ENCODE peak calls at places on chromosomes 7 and 10, in nine cellular contexts. C is kidney tubule cell; X is skeletal muscle cell; Z is activated CD4-positive, alpha-beta T cell treated with anti-CD3 and anti-CD28 coated beads, Interleukin-2, amount 50 U/mL, for 24 hours; Y is stimulated activated CD8-positive, alpha-beta memory T cell treated with anti-CD3 and anti-CD28 coated beads, Interleukin-4, amount 100 ng/mL, for 1 hour; D is RPMI7951; Q is sigmoid colon; K is coronary artery; H is posterior cingulate gyrus. I is an unnamed sample.
A peak's percentile ranks its signal among the peaks of the same experiment; 100 is the strongest.

GRCh38 chr10:132884041-132884440 is 58.3 kb downstream of the CFAP46 start:
- DNase-seq in C (no peak), X (no peak), Z (no peak), Y (no peak), D (no peak), Q (peak; percentile 44), K (no peak), H (no peak), I (no peak)

GRCh38 chr10:70584941-70585544 is 17.5 kb downstream of the PRF1 start:
- DNase-seq in C (no peak), X (no peak), Z (no peak), Y (no peak), D (no peak), Q (peak; percentile 60), K (no peak), H (no peak), I (no peak)

GRCh38 chr10:16950686-16951681 is 133.8 kb upstream of the RSU1 start:
- DNase-seq in C (peak; percentile 58), X (no peak), Z (no peak), Y (no peak), D (peak; percentile 88), Q (no peak), K (no peak), H (peak; percentile 11), I (no peak)

GRCh38 chr10:128571745-128572144 is 445.5 kb upstream of the MKI67 start:
- DNase-seq in C (no peak), X (no peak), Z (no peak), Y (no peak), D (no peak), Q (no peak), K (no peak), H (no peak), I (no peak)

GRCh38 chr10:988667-989545 is 672 bp downstream of the GTPBP4 start:
- DNase-seq in C (peak; percentile 29), X (no peak), Z (no peak), Y (no peak), D (peak; percentile 7), Q (no peak), K (peak; percentile 57), H (no peak), I (no peak)

GRCh38 chr10:69092959-69093850 is 5.3 kb downstream of the SRGN start:
- DNase-seq in C (peak; percentile 89), X (no peak), Z (peak; percentile 40), Y (peak; percentile 65), D (peak; percentile 80), Q (peak; percentile 81), K (no peak), H (peak; percentile 43), I (peak; percentile 86)

GRCh38 chr7:65216469-65216868 is 157.2 kb upstream of the ZNF92 start:
- DNase-seq in C (peak; percentile 71), X (no peak), Z (no peak), Y (peak; percentile 31), D (peak; percentile 10), Q (no peak), K (no peak), H (peak; percentile 37), I (peak; percentile 29)

GRCh38 chr7:38428040-38428439 is 154.6 kb upstream of the TARP start:
- DNase-seq in C (no peak), X (no peak), Z (no peak), Y (no peak), D (no peak), Q (no peak), K (no peak), H (no peak), I (no peak)

GRCh38 chr7:74684921-74685320 is 27.4 kb downstream of the GTF2I start:
- DNase-seq in C (no peak), X (no peak), Z (no peak), Y (no peak), D (no peak), Q (no peak), K (no peak), H (no peak), I (no peak)

GRCh38 chr7:16646427-16647081 is 573 bp downstream of the BZW2 start:
- DNase-seq in C (peak; percentile 24), X (no peak), Z (no peak), Y (no peak), D (peak; percentile 43), Q (no peak), K (no peak), H (no peak), I (peak; percentile 10)

GRCh38 chr10:27805215-27805614 is 59.6 kb upstream of the MKX start:
- DNase-seq in C (no peak), X (no peak), Z (no peak), Y (no peak), D (no peak), Q (no peak), K (no peak), H (no peak), I (no peak)

I was measured in RCC 7860.